ENCODE peak calls at places on chromosome 5, in four cellular contexts. One of them, this sample, is unnamed.

GRCh38 chr5:126597156-126597555 is 2.1 kb upstream of the ALDH7A1 start:
- DNase-seq in B cell: no peak
- DNase-seq in Peyer's patch: no peak
- DNase-seq in lower leg skin: peak; percentile 37
- DNase-seq in this sample: no peak

GRCh38 chr5:34831328-34831727 is 7.6 kb upstream of the TTC23L start:
- DNase-seq in Peyer's patch: no peak
- DNase-seq in lower leg skin: no peak
- DNase-seq in B cell: no peak
- DNase-seq in this sample: no peak

GRCh38 chr5:56638061-56638621 is 177.2 kb upstream of the MAP3K1 start:
- DNase-seq in lower leg skin: peak; percentile 42
- DNase-seq in Peyer's patch: no peak
- DNase-seq in B cell: no peak
- DNase-seq in this sample: no peak

GRCh38 chr5:84474126-84474525 is 89.4 kb upstream of the EDIL3 start:
- DNase-seq in B cell: no peak
- DNase-seq in Peyer's patch: no peak
- DNase-seq in lower leg skin: no peak
- DNase-seq in this sample: no peak

GRCh38 chr5:81023261-81024015 is 63.3 kb downstream of the RASGRF2 start:
- DNase-seq in B cell: no peak
- DNase-seq in lower leg skin: no peak
- DNase-seq in Peyer's patch: no peak
- DNase-seq in this sample: no peak

GRCh38 chr5:139820130-139820529 is 24.5 kb downstream of the PSD2 start:
- DNase-seq in B cell: no peak
- DNase-seq in lower leg skin: no peak
- DNase-seq in Peyer's patch: no peak
- DNase-seq in this sample: no peak

GRCh38 chr5:17928571-17928970 is 294.3 kb downstream of the TAF11L14 start:
- DNase-seq in B cell: no peak
- DNase-seq in lower leg skin: peak; percentile 29
- DNase-seq in Peyer's patch: no peak
- DNase-seq in this sample: no peak

GRCh38 chr5:107184066-107184465 is 486.7 kb downstream of the EFNA5 start:
- DNase-seq in Peyer's patch: no peak
- DNase-seq in lower leg skin: no peak
- DNase-seq in B cell: no peak
- DNase-seq in this sample: no peak

GRCh38 chr5:141910271-141910673 is 13.4 kb upstream of the DELE1 start:
- DNase-seq in lower leg skin: no peak
- DNase-seq in B cell: no peak
- DNase-seq in Peyer's patch: no peak
- DNase-seq in this sample: no peak

GRCh38 chr5:157581870-157582269 is 6.3 kb upstream of the ADAM19 start:
- DNase-seq in lower leg skin: no peak
- DNase-seq in Peyer's patch: no peak
- DNase-seq in B cell: no peak
- DNase-seq in this sample: no peak

GRCh38 chr5:95686661-95687060 is 3.9 kb upstream of the SPATA9 start:
- DNase-seq in Peyer's patch: no peak
- DNase-seq in lower leg skin: no peak
- DNase-seq in B cell: no peak
- DNase-seq in this sample: no peak

GRCh38 chr5:96337048-96337781 is 95.8 kb downstream of the PCSK1 start:
- DNase-seq in lower leg skin: no peak
- DNase-seq in B cell: no peak
- DNase-seq in Peyer's patch: no peak
- DNase-seq in this sample: no peak

GRCh38 chr5:1542755-1543154 is 19.0 kb upstream of the LPCAT1 start:
- DNase-seq in Peyer's patch: peak; percentile 72
- DNase-seq in lower leg skin: peak; percentile 55
- DNase-seq in B cell: peak; percentile 9
- DNase-seq in this sample: no peak

GRCh38 chr5:76861616-76862015 is 11.8 kb downstream of the S100Z start:
- DNase-seq in B cell: no peak
- DNase-seq in Peyer's patch: no peak
- DNase-seq in lower leg skin: no peak
- DNase-seq in this sample: no peak

GRCh38 chr5:140219068-140219971 is 44.3 kb downstream of the CYSTM1 start:
- DNase-seq in lower leg skin: no peak
- DNase-seq in Peyer's patch: peak; percentile 60
- DNase-seq in B cell: no peak
- DNase-seq in this sample: no peak

GRCh38 chr5:74212336-74212735 is 428.2 kb downstream of the ENC1 start:
- DNase-seq in Peyer's patch: no peak
- DNase-seq in B cell: no peak
- DNase-seq in lower leg skin: no peak
- DNase-seq in this sample: peak; percentile 15
- TF ChIP-seq CTCF in Peyer's patch: no peak
- TF ChIP-seq CTCF in B cell: no peak
- TF ChIP-seq CTCF in lower leg skin: no peak
- TF ChIP-seq CTCF in this sample: no peak

DNA sequence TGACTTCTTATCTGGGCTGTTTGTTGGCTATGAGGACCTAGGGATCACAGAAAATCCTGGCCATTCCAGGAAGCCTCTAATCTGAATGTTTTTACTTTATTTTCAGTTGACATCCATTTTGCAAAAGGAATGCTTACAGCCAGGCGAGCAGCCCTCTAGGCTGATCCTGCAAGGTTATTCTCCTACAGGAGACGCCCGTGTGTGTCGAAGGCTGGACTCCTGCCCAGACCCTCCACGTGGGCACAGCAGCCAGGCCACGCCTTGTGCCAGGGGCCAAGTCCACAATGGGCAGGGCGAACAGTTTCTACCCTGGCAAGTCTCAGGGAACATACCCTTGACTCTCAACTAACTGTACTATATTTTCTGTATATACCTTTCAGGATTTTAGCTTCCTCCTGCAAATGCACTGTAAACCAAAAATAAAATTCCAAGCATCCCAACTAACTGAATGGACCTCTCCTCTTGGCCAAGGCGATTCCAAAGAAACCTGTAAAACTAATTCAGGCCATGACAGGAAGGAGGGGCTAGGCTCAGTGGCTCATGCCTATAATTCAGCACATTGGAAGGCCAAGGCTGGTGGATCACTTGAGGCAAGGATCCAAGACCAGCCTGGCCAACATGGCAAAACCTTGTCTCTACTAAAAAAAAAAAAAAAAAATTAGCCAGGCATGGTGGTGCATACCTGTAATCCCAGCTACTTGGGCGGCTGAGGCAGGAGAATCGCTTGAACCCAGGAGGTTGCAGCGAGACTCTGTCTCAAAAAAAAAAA is 5.7 kb downstream of the CMBL start:
- DNase-seq in lower leg skin: no peak
- DNase-seq in Peyer's patch: peak; percentile 94
- DNase-seq in B cell: no peak
- DNase-seq in this sample: no peak
- TF ChIP-seq CTCF in lower leg skin: no peak
- TF ChIP-seq CTCF in Peyer's patch: no peak
- TF ChIP-seq CTCF in B cell: no peak
- TF ChIP-seq CTCF in this sample: no peak

GRCh38 chr5:16679863-16680262 is 63.1 kb upstream of the RETREG1 start:
- DNase-seq in Peyer's patch: no peak
- DNase-seq in B cell: no peak
- DNase-seq in lower leg skin: no peak
- DNase-seq in this sample: no peak
- TF ChIP-seq CTCF in Peyer's patch: no peak
- TF ChIP-seq CTCF in B cell: no peak
- TF ChIP-seq CTCF in lower leg skin: no peak
- TF ChIP-seq CTCF in this sample: no peak

GRCh38 chr5:43567967-43568366 is 11.1 kb upstream of the PAIP1 start:
- DNase-seq in B cell: no peak
- DNase-seq in lower leg skin: no peak
- DNase-seq in Peyer's patch: no peak
- DNase-seq in this sample: no peak
- TF ChIP-seq CTCF in B cell: no peak
- TF ChIP-seq CTCF in lower leg skin: no peak
- TF ChIP-seq CTCF in Peyer's patch: no peak
- TF ChIP-seq CTCF in this sample: no peak

DNA sequence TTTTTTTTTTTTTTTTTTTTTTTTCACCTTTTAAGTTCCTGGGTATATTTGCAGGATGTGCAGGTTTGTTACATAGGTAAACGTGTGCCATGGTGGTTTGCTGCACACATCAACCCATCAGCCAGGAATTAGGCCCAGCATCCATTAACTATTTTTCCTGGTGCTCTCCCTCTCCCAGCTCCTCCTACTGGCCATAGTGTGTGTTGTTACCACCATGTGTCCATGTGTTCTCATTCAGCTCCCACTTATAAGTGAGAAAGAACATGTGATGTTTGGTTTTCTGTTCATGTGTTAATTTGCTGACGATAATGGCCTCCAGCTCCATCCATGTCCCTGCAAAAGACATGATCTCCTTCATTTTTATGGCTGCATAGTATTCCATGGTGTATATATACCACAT is 350.5 kb downstream of the MAN2A1 start:
- DNase-seq in lower leg skin: no peak
- DNase-seq in Peyer's patch: no peak
- DNase-seq in B cell: no peak
- DNase-seq in this sample: no peak
- TF ChIP-seq CTCF in lower leg skin: no peak
- TF ChIP-seq CTCF in Peyer's patch: peak; percentile 33
- TF ChIP-seq CTCF in B cell: no peak
- TF ChIP-seq CTCF in this sample: no peak

GRCh38 chr5:124377386-124377785 is 369.1 kb downstream of the ZNF608 start:
- DNase-seq in lower leg skin: no peak
- DNase-seq in B cell: no peak
- DNase-seq in Peyer's patch: no peak
- DNase-seq in this sample: no peak

GRCh38 chr5:124372457-124372856 is 374.0 kb downstream of the ZNF608 start:
- DNase-seq in B cell: no peak
- DNase-seq in lower leg skin: no peak
- DNase-seq in Peyer's patch: no peak
- DNase-seq in this sample: no peak

GRCh38 chr5:124370601-124371000 is 375.8 kb downstream of the ZNF608 start:
- DNase-seq in lower leg skin: no peak
- DNase-seq in B cell: no peak
- DNase-seq in Peyer's patch: no peak
- DNase-seq in this sample: no peak

GRCh38 chr5:124371121-124371706 is 375.2 kb downstream of the ZNF608 start:
- DNase-seq in B cell: no peak
- DNase-seq in lower leg skin: peak; percentile 71
- DNase-seq in Peyer's patch: no peak
- DNase-seq in this sample: no peak

DNA sequence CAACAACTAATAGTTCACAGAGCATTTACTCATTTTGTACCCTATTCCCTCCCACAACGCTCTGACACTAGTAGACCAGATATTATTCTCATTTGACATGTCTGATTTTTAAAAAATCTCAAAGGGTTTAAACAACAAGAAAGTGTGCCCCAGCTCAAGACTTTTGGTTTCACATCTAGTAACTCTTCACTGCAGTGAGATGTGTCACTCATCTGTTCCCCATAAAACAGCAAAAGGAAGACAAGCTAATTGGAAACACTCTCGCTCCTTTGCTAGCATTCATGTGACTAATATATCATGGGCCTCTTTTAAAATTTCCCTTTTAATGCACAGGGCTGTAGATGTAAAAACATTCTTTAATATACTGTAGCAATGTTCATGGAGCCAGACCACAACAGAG is 372.6 kb downstream of the ZNF608 start:
- DNase-seq in lower leg skin: no peak
- DNase-seq in B cell: no peak
- DNase-seq in Peyer's patch: no peak
- DNase-seq in this sample: no peak
- TF ChIP-seq CTCF in lower leg skin: no peak
- TF ChIP-seq CTCF in B cell: no peak
- TF ChIP-seq CTCF in Peyer's patch: no peak
- TF ChIP-seq CTCF in this sample: no peak

DNA sequence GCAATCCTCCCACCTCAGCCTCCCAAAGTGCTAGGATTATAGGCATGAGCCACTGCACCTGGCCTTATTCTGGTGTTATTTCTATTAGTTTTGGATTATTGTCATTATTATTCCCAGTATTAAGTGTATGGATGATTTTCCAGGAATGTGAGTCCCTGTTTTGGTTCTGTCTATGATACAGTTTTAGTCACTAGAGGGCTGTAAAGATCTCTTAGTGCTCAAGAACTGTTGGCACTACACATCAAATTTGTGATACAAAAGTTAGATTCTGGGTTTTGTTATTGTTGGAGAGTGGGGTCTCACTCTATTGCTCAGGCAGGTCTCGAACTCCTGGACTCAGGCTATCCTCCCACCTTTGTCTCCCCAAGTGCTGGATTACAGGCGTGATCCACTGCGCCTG is 12.1 kb downstream of the CCL28 start:
- DNase-seq in Peyer's patch: no peak
- DNase-seq in B cell: no peak
- DNase-seq in lower leg skin: no peak
- DNase-seq in this sample: no peak
- TF ChIP-seq CTCF in Peyer's patch: no peak
- TF ChIP-seq CTCF in B cell: no peak
- TF ChIP-seq CTCF in lower leg skin: no peak
- TF ChIP-seq CTCF in this sample: no peak

GRCh38 chr5:63125392-63125791 is 546.8 kb downstream of the LRRC70 start:
- DNase-seq in B cell: no peak
- DNase-seq in lower leg skin: no peak
- DNase-seq in Peyer's patch: no peak
- DNase-seq in this sample: no peak

GRCh38 chr5:63127054-63127453 is 548.4 kb downstream of the LRRC70 start:
- DNase-seq in B cell: no peak
- DNase-seq in Peyer's patch: no peak
- DNase-seq in lower leg skin: no peak
- DNase-seq in this sample: no peak

GRCh38 chr5:63128018-63128417 is 549.4 kb downstream of the LRRC70 start:
- DNase-seq in Peyer's patch: no peak
- DNase-seq in B cell: no peak
- DNase-seq in lower leg skin: no peak
- DNase-seq in this sample: no peak

GRCh38 chr5:63121471-63121870 is 542.9 kb downstream of the LRRC70 start:
- DNase-seq in lower leg skin: no peak
- DNase-seq in B cell: no peak
- DNase-seq in Peyer's patch: no peak
- DNase-seq in this sample: no peak

GRCh38 chr5:63125862-63126261 is 547.2 kb downstream of the LRRC70 start:
- DNase-seq in lower leg skin: no peak
- DNase-seq in B cell: no peak
- DNase-seq in Peyer's patch: no peak
- DNase-seq in this sample: peak; percentile 15
- TF ChIP-seq CTCF in lower leg skin: no peak
- TF ChIP-seq CTCF in B cell: no peak
- TF ChIP-seq CTCF in Peyer's patch: no peak
- TF ChIP-seq CTCF in this sample: peak; percentile 54

This sample was measured in GM10248.